ENCODE peak calls at places on chromosomes 2 and 18, in four cellular contexts. Q is body of pancreas, R is progenitor cell of endocrine pancreas, H is chondrocyte. S is an unnamed sample.

GRCh38 chr2:69132960-69133590 is 120.1 kb downstream of the ANTXR1 start:
- DNase-seq in Q (no peak), R (no peak), H (no peak), S (no peak)

GRCh38 chr18:76444436-76445105 is 50.5 kb downstream of the ZNF516 start:
- DNase-seq in Q (no peak), R (no peak), H (no peak), S (no peak)

GRCh38 chr2:234848578-234848977 is 103.2 kb upstream of the SH3BP4 start:
- DNase-seq in Q (no peak), R (no peak), H (no peak), S (no peak)

GRCh38 chr2:241768850-241769249 is 7.8 kb upstream of the GAL3ST2 start:
- DNase-seq in Q (no peak), R (no peak), H (peak), S (no peak)

GRCh38 chr2:7795358-7796199 is 878.4 kb downstream of the RNF144A start:
- DNase-seq in Q (no peak), R (no peak), H (no peak), S (no peak)

GRCh38 chr2:15737314-15738224 is 145.9 kb downstream of the DDX1 start:
- DNase-seq in Q (no peak), R (no peak), H (no peak), S (no peak)

GRCh38 chr2:85801871-85802270 is 48.1 kb downstream of the ATOH8 start:
- DNase-seq in Q (no peak), R (no peak), H (no peak), S (no peak)

GRCh38 chr2:121429119-121429903 is 101.4 kb upstream of the RNU4ATAC start:
- DNase-seq in Q (no peak), R (no peak), H (no peak), S (no peak)

GRCh38 chr18:78576967-78577366 is 402.7 kb upstream of the SALL3 start:
- DNase-seq in Q (no peak), R (no peak), H (no peak), S (no peak)

GRCh38 chr18:51630706-51631105 is 433.2 kb upstream of the MEX3C start:
- DNase-seq in Q (no peak), R (no peak), H (no peak), S (no peak)

GRCh38 chr18:75207298-75208054 is 1.5 kb downstream of the PTGR3 start:
- DNase-seq in Q (no peak), R (no peak), H (no peak), S (no peak)

GRCh38 chr2:46913471-46914381 is 1.9 kb downstream of the MCFD2 start:
- DNase-seq in Q (peak), R (no peak), H (no peak), S (peak)

GRCh38 chr2:7097353-7097895 is 180.2 kb downstream of the RNF144A start:
- DNase-seq in Q (peak), R (peak), H (no peak), S (peak)

GRCh38 chr18:26471826-26472225 is 76.5 kb downstream of the KCTD1 start:
- DNase-seq in Q (no peak), R (no peak), H (no peak), S (no peak)

GRCh38 chr2:203427061-203427460 is 98.9 kb downstream of the ABI2 start:
- DNase-seq in Q (no peak), R (no peak), H (no peak), S (no peak)

GRCh38 chr2:134739879-134740301 is 21.1 kb upstream of the TMEM163 start:
- DNase-seq in Q (peak), R (no peak), H (no peak), S (no peak)

GRCh38 chr2:223093436-223093839 is 41.4 kb downstream of the KCNE4 start:
- DNase-seq in Q (peak), R (no peak), H (no peak), S (no peak)

GRCh38 chr2:195818521-195818920 is 161.5 kb downstream of the SLC39A10 start:
- DNase-seq in Q (no peak), R (no peak), H (no peak), S (no peak)

GRCh38 chr2:8549942-8550341 is 131.9 kb upstream of the ID2 start:
- DNase-seq in Q (no peak), R (no peak), H (no peak), S (no peak)

GRCh38 chr18:12041561-12041960 is 52.1 kb upstream of the ANKRD62 start:
- DNase-seq in Q (no peak), R (no peak), H (no peak), S (no peak)

GRCh38 chr2:210626849-210627248 is 70.5 kb downstream of the CPS1 start:
- DNase-seq in Q (no peak), R (no peak), H (no peak), S (no peak)

GRCh38 chr2:197920088-197920487 is 115.7 kb downstream of the PLCL1 start:
- DNase-seq in Q (no peak), R (no peak), H (no peak), S (no peak)

GRCh38 chr2:184444217-184444616 is 154.1 kb upstream of the ZNF804A start:
- DNase-seq in Q (peak), R (no peak), H (no peak), S (no peak)

GRCh38 chr2:108889907-108890306 is 99.1 kb downstream of the EDAR start:
- DNase-seq in Q (no peak), R (no peak), H (no peak), S (no peak)

GRCh38 chr2:238645095-238645494 is 202.8 kb upstream of the TWIST2 start:
- DNase-seq in Q (no peak), R (no peak), H (no peak), S (no peak)

GRCh38 chr18:21275645-21276044 is 33.6 kb downstream of the GREB1L start:
- DNase-seq in Q (no peak), R (no peak), H (no peak), S (no peak)

GRCh38 chr2:86065512-86065911 is 40.2 kb downstream of the POLR1A start:
- DNase-seq in Q (no peak), R (no peak), H (no peak), S (no peak)

GRCh38 chr2:39024833-39025232 is 96.0 kb downstream of the SOS1 start:
- DNase-seq in Q (no peak), R (no peak), H (no peak), S (no peak)

GRCh38 chr2:82796132-82796531 is 1662.9 kb downstream of the SUCLG1 start:
- DNase-seq in Q (no peak), R (no peak), H (no peak), S (no peak)

GRCh38 chr2:98870516-98871158 is 65.4 kb downstream of the CRACDL start:
- DNase-seq in Q (no peak), R (no peak), H (no peak), S (peak)

GRCh38 chr2:111095426-111095825 is 25.3 kb upstream of the BCL2L11 start:
- DNase-seq in Q (no peak), R (no peak), H (no peak), S (no peak)

GRCh38 chr2:74835831-74836674 is 2.1 kb downstream of the HK2 start:
- DNase-seq in Q (no peak), R (no peak), H (no peak), S (peak)

GRCh38 chr18:48460929-48461583 is 51.9 kb upstream of the ZBTB7C start:
- DNase-seq in Q (peak), R (no peak), H (no peak), S (no peak)

GRCh38 chr2:41197781-41198180 is 745.9 kb upstream of the SLC8A1 start:
- DNase-seq in Q (no peak), R (no peak), H (no peak), S (no peak)

GRCh38 chr2:43217228-43218220 is 8.9 kb downstream of the ZFP36L2 start:
- DNase-seq in Q (peak), R (no peak), H (no peak), S (no peak)

GRCh38 chr2:189002079-189002478 is 27.9 kb downstream of the COL3A1 start:
- DNase-seq in Q (no peak), R (no peak), H (no peak), S (no peak)

GRCh38 chr18:26017929-26018328 is 72.5 kb downstream of the SS18 start:
- DNase-seq in Q (no peak), R (no peak), H (no peak), S (no peak)

GRCh38 chr2:95260028-95261023 is 13.9 kb upstream of the PROM2 start:
- DNase-seq in Q (no peak), R (no peak), H (peak), S (no peak)

GRCh38 chr18:50297621-50298442 is 10.3 kb upstream of the CXXC1 start:
- DNase-seq in Q (peak), R (no peak), H (no peak), S (no peak)